ENCODE peak calls at places on chromosomes 2 and 18, in eight cellular contexts. G is thyroid gland, F is A549, I is HCT116, N is uterus, P is adrenal gland, X is tibial nerve, A is sigmoid colon. O is an unnamed sample.

GRCh38 chr2:237909801-237910475 is 50.5 kb downstream of the RAMP1 start:
- DNase-seq in P (no peak), A (peak), N (no peak), I (no peak), X (no peak), F (no peak), G (no peak), O (no peak)

GRCh38 chr2:42060718-42061619 is 13.1 kb downstream of the PKDCC start:
- DNase-seq in N (peak), G (no peak), X (no peak), I (no peak), P (no peak), A (peak), F (no peak), O (peak)

GRCh38 chr18:49677762-49678398 is 116.0 kb downstream of the LIPG start:
- DNase-seq in F (no peak), X (no peak), N (no peak), G (no peak), P (no peak), A (no peak), I (no peak), O (peak)

GRCh38 chr2:128324008-128324896 is 5.6 kb upstream of the HS6ST1 start:
- DNase-seq in F (no peak), X (no peak), I (no peak), N (no peak), G (no peak), P (no peak), A (peak), O (no peak)

GRCh38 chr2:39128919-39129391 is 8.1 kb upstream of the SOS1 start:
- DNase-seq in P (no peak), F (no peak), A (no peak), G (no peak), I (no peak), X (no peak), N (no peak), O (peak)

GRCh38 chr2:69087912-69088240 is 74.9 kb downstream of the ANTXR1 start:
- DNase-seq in F (no peak), A (no peak), X (no peak), N (no peak), I (no peak), P (no peak), G (no peak), O (no peak)

GRCh38 chr2:84676295-84676694 is 160.0 kb downstream of the DNAH6 start:
- DNase-seq in X (no peak), P (no peak), F (no peak), I (no peak), G (no peak), N (no peak), A (no peak), O (no peak)

GRCh38 chr18:47929681-47930085 is 776 bp downstream of the SMAD2 start:
- DNase-seq in I (no peak), A (no peak), P (no peak), F (no peak), N (no peak), X (no peak), G (no peak), O (no peak)

GRCh38 chr2:217054791-217055190 is 194.9 kb upstream of the TNP1 start:
- DNase-seq in P (no peak), G (no peak), A (no peak), I (no peak), F (no peak), X (no peak), N (no peak), O (no peak)

GRCh38 chr2:234292205-234292954 is 204.5 kb downstream of the ARL4C start:
- DNase-seq in X (no peak), P (no peak), G (no peak), A (no peak), N (no peak), F (no peak), I (no peak), O (peak)

GRCh38 chr2:19362094-19362649 is 3.7 kb upstream of the OSR1 start:
- DNase-seq in P (no peak), X (no peak), I (no peak), N (no peak), G (no peak), F (peak), A (no peak), O (no peak)

GRCh38 chr2:19364014-19364413 is 5.6 kb upstream of the OSR1 start:
- DNase-seq in I (no peak), X (no peak), N (no peak), G (no peak), F (no peak), A (no peak), P (no peak), O (no peak)

GRCh38 chr2:19365126-19365525 is 6.7 kb upstream of the OSR1 start:
- DNase-seq in F (no peak), I (no peak), N (no peak), A (no peak), X (no peak), P (no peak), G (no peak), O (no peak)

GRCh38 chr2:19362652-19363473 is 4.4 kb upstream of the OSR1 start:
- DNase-seq in P (peak), N (peak), G (peak), F (peak), A (peak), X (peak), I (peak), O (peak)

GRCh38 chr2:19363474-19363778 is 5.0 kb upstream of the OSR1 start:
- DNase-seq in N (no peak), G (no peak), X (no peak), A (no peak), I (no peak), P (no peak), F (no peak), O (no peak)
- H3K4me3 ChIP-seq in N (peak), G (no peak), X (peak), A (peak), I (no peak), P (no peak), F (peak), O (peak)

GRCh38 chr2:74385396-74385795 is 5.3 kb upstream of the DCTN1 start:
- DNase-seq in A (no peak), P (no peak), F (no peak), N (no peak), G (no peak), I (no peak), X (no peak), O (no peak)

GRCh38 chr2:74381751-74382150 is 1.6 kb upstream of the DCTN1 start:
- DNase-seq in N (no peak), P (no peak), F (no peak), A (no peak), G (no peak), X (no peak), I (no peak), O (no peak)

GRCh38 chr2:74384051-74384450 is 3.9 kb upstream of the DCTN1 start:
- DNase-seq in X (no peak), F (no peak), I (no peak), N (no peak), G (no peak), A (no peak), P (no peak), O (no peak)

GRCh38 chr2:74379851-74380789 is at the start of gene DCTN1:
- DNase-seq in P (peak), G (peak), I (no peak), N (peak), F (peak), A (peak), X (no peak), O (peak)

GRCh38 chr2:74383254-74383653 is 3.1 kb upstream of the DCTN1 start:
- DNase-seq in A (no peak), F (no peak), G (no peak), I (no peak), P (no peak), N (no peak), X (no peak), O (no peak)
- H3K27ac ChIP-seq in A (peak), F (no peak), G (no peak), I (no peak), P (no peak), N (no peak), X (no peak), O (peak)

DNA sequence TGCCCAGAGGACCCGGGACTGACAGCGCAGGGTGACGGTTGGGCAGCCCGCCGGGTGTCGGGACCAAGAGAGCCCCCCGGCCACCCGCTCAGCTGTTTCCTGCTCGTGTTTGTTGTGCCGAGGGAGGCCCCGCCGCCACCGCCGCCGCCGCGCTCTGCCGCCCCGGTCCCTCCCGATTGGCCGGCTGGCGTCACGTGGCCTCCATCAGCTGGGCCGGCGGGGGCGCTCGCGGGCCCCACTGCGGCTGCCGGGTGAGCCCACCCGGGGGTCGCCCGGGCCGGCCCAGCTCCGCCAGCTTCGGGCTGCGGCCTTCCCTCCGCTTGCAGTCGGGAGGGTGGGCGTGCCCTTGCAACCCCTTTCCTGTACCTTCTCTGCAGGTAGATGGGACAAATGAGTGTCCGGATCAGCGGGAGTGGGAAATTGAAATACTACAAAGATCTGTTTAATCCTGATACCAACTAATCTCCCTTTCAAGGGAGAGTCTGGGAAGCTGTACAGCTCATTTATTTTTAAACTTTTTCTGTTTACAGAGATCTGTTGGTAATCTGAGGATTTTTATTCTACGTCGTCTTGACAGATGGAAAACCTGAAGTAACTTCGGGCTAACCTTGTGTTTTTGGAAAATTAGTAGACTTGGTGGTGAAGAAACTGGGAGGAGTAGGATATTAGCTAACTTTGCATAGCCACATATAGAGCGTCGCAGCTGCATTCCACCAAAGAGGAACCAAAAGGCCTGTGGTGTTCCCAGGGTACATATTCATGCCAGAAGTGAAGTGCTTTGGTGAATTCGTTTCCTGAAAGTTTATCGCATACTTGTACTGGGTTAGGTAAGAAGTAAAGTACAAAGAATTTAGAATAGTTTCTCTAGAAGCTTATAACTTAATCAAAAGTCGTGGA is 1.2 kb downstream of the YPEL5 start:
- DNase-seq in F (peak), A (peak), G (peak), N (peak), X (peak), I (no peak), P (peak), O (peak)
- TF ChIP-seq POLR2A in F (no peak), A (peak), G (no peak), N (peak), X (peak), I (no peak), P (peak), O (peak)

DNA sequence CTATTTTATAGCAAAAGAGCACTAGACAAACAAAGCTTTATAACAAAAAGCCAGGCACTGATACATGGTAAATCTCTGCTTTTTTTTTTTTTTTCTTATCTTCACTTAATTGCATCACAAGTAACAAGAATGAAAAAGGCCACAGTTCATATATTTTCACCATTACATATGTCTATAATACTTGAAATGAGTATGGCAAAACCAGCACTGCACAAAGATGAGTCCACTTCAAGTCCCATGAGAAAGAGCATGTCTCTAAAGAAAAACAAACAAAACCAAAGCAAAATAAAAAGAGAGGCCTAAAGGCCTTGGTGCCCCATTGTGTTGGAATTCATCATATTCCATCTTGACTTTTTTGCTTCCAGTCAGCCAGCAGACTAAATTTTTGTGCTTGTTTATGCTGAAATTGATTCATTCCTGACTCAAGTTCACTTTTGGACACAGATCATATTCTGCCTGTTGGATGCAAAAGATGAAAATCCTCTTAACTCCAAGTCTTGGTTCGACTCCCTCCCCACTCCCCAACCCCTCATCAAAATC is 264.9 kb upstream of the CCDC68 start:
- DNase-seq in X (no peak), A (no peak), G (no peak), N (no peak), I (no peak), F (no peak), P (no peak), O (no peak)
- H3K4me3 ChIP-seq in X (no peak), A (no peak), G (no peak), N (no peak), I (no peak), F (no peak), P (no peak), O (no peak)

DNA sequence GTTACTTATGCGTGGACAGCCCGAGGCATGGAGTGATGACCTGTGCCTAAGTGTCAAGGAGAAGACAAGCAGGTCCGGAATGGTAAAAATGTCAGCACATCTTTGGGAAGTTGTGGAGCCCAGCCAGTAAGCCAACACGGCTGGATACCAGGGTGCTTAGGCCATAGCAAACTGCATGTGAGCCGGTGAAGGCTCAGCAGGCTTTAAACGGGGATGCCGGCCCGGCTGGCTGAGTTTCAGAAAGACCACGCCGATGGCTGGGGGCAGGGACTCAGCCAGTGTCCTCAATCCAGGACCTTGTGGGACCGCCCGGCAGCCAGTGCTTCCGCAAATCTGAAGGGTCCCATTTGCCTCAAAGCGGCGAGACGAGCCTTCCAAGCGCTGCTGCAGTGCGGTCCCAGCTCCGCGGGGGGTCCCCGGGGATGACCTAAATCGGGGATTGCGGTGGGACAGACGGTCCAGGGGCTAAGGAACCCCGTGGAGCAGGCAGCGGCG is 946 bp upstream of the AGAP1 start:
- DNase-seq in I (no peak), A (no peak), X (no peak), F (no peak), N (peak), G (peak), P (no peak), O (no peak)
- H3K27ac ChIP-seq in I (peak), A (peak), X (peak), F (peak), N (peak), G (peak), P (no peak), O (peak)

GRCh38 chr2:178193496-178193822 is 853 bp upstream of the OSBPL6 start:
- DNase-seq in F (peak), X (no peak), I (no peak), G (no peak), P (no peak), N (no peak), A (no peak), O (no peak)

GRCh38 chr2:178194600-178195389 is 483 bp downstream of the OSBPL6 start:
- DNase-seq in F (peak), P (peak), N (peak), X (peak), I (no peak), G (peak), A (peak), O (peak)

GRCh38 chr2:178190938-178191910 is 3.1 kb upstream of the OSBPL6 start:
- DNase-seq in X (no peak), F (peak), G (no peak), P (no peak), N (no peak), I (no peak), A (no peak), O (no peak)

GRCh38 chr2:178195390-178196166 is 1.3 kb downstream of the OSBPL6 start:
- DNase-seq in I (no peak), X (no peak), N (no peak), F (no peak), G (no peak), P (no peak), A (no peak), O (no peak)

DNA sequence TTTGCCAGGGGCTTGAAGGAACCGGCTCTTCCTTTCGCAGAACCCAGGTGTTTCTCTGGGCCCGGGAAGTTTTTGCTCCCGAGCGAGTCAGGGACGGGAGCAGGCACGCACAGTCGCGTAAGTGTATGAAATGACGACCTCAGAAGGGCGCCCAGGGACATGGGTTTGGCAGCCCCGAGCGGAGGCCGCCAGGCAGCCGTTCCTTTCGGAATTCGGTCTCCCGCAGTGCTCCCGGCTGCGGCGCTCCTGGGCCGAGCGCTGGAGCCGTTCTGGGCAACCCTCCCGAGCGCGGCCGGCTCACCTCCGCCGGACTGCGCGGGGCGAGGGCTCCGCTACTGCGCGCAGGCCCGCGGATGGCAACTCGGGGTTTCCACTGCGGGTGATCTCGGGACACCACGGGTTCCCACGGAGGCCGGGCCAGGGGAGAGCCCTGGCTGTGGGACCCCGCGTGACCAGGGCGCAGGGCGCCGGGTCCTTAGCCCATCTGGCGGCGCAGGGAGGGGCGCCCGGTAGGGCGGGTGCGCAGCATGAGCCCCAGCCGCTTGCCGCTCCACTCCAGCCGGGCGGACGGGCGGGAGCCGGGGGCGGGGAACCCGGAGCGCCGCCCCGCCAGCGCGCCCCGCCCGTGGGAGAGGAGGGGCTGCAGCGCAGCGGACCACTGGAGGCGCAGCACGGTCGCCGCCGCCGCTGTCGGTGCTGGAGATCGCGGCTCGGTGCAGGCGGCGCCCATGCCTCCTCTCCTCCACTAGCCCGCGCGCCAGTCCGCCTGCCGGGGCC is at the start of gene OSBPL6:
- DNase-seq in A (peak), P (peak), F (peak), N (peak), G (peak), I (peak), X (peak), O (peak)
- TF ChIP-seq POLR2A in A (peak), P (peak), F (peak), N (peak), G (no peak), I (peak), X (peak), O (peak)

DNA sequence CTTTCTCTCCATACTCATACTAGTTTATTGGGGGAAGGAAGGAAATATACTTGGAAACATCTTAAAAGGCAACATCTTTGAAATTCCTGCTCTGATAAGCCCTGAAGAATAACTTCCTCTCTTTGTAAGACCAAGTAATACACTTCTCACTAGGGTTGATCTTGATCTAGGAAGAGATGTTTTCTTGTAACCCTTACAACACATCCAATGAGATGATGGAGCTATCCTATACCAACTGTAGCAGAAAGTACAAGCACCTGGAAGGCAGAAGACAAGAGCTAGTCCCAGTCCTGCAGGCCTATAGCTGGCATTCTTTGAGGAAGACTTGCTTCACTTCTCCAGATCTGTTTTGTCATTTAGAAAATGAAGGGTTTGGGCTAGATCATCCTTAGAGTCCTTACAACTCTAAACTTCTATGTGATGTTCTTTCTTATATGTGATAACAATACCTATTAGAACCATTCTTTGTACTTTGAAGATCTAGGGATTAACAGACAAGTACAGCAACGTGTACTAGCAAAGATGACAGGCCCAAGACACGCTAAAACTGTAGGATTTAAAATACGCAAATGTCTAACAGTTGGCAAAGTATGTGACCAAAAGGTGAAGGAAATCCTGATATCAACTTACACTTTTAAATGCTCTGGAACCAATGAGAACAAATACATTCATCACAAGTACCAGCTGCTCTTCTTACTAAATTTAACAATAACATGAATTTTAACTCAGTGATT is 1.8 kb downstream of the ANKRD44 start:
- DNase-seq in F (no peak), P (no peak), A (no peak), I (no peak), G (no peak), X (no peak), N (no peak), O (no peak)
- H3K4me3 ChIP-seq in F (no peak), P (no peak), A (peak), I (no peak), G (no peak), X (peak), N (no peak), O (no peak)

O was measured in transverse colon.